ENCODE peak calls at places on chromosomes 3 and 15, in seven cellular contexts. L is dorsolateral prefrontal cortex; C is CD8-positive, alpha-beta T cell; K is heart left ventricle; D is hepatocyte; U is astrocyte; W is fibroblast of lung. B is an unnamed sample.
A peak's percentile ranks its signal among the peaks of the same experiment; 100 is the strongest.

GRCh38 chr15:25543156-25543555 is 104.3 kb upstream of the UBE3A start:
- DNase-seq in K (peak; percentile 54), C (no peak), L (peak; percentile 59), U (peak; percentile 51), W (peak; percentile 64), D (peak; percentile 44), B (no peak)

GRCh38 chr15:23073890-23074631 is 34.7 kb upstream of the TUBGCP5 start:
- DNase-seq in D (no peak), C (no peak), U (no peak), K (no peak), L (no peak), W (no peak), B (no peak)

GRCh38 chr15:41411441-41411840 is 5.5 kb upstream of the RTF1 start:
- DNase-seq in K (no peak), W (no peak), C (no peak), U (no peak), L (no peak), D (no peak), B (no peak)

GRCh38 chr3:158167737-158168469 is 58.0 kb downstream of the RSRC1 start:
- DNase-seq in D (peak; percentile 5), W (peak; percentile 98), L (no peak), C (no peak), K (no peak), U (peak; percentile 98), B (no peak)

GRCh38 chr15:82831894-82832600 is 22.6 kb downstream of the WHAMM start:
- DNase-seq in D (no peak), W (no peak), C (no peak), U (no peak), K (no peak), L (no peak), B (no peak)

GRCh38 chr3:53219897-53220483 is 35.8 kb downstream of the TKT start:
- DNase-seq in W (peak; percentile 60), L (peak; percentile 81), C (peak; percentile 85), U (peak; percentile 39), D (peak; percentile 91), K (peak; percentile 81), B (peak; percentile 69)

GRCh38 chr3:55654123-55654787 is 167.1 kb upstream of the WNT5A start:
- DNase-seq in L (no peak), U (no peak), D (no peak), C (no peak), W (no peak), K (no peak), B (no peak)

GRCh38 chr15:80934761-80935221 is 54.8 kb downstream of the MESD start:
- DNase-seq in U (peak; percentile 80), D (peak; percentile 47), C (no peak), W (peak; percentile 85), L (no peak), K (no peak), B (no peak)

GRCh38 chr3:126154391-126155279 is 25.8 kb downstream of the ALDH1L1 start:
- DNase-seq in C (peak; percentile 39), K (no peak), L (no peak), W (no peak), D (peak; percentile 3), U (no peak), B (no peak)

GRCh38 chr3:53803124-53803815 is 42.9 kb downstream of the CHDH start:
- DNase-seq in U (no peak), C (no peak), L (no peak), D (no peak), W (no peak), K (no peak), B (no peak)

GRCh38 chr3:42503957-42504333 is 1.5 kb downstream of the VIPR1 start:
- DNase-seq in D (no peak), U (no peak), C (peak; percentile 44), L (peak; percentile 9), W (no peak), K (peak; percentile 8), B (no peak)

GRCh38 chr3:9147215-9147895 is 102.1 kb downstream of the SRGAP3 start:
- DNase-seq in W (peak; percentile 23), D (no peak), U (peak; percentile 8), K (no peak), C (no peak), L (no peak), B (no peak)

GRCh38 chr3:128278761-128279593 is 125.7 kb downstream of the EEFSEC start:
- DNase-seq in K (peak; percentile 72), L (peak; percentile 48), W (peak; percentile 89), C (peak; percentile 41), D (peak; percentile 80), U (peak; percentile 83), B (no peak)

GRCh38 chr15:51025454-51025846 is 69.3 kb downstream of the TNFAIP8L3 start:
- DNase-seq in K (no peak), W (no peak), L (no peak), C (no peak), D (no peak), U (no peak), B (no peak)

GRCh38 chr3:99638244-99638948 is at the start of gene COL8A1:
- DNase-seq in W (peak; percentile 92), C (no peak), L (no peak), U (peak; percentile 84), D (no peak), K (peak; percentile 61), B (no peak)

GRCh38 chr3:50657816-50658215 is 16.9 kb upstream of the DOCK3 start:
- DNase-seq in U (no peak), W (no peak), D (no peak), C (no peak), L (no peak), K (no peak), B (no peak)

GRCh38 chr3:61032991-61033390 is 218.3 kb downstream of the FHIT start:
- DNase-seq in D (no peak), K (no peak), W (no peak), C (no peak), U (no peak), L (no peak), B (no peak)
- TF ChIP-seq CTCF in D (no peak), K (no peak), W (no peak), C (no peak), U (no peak), L (no peak), B (no peak)

GRCh38 chr3:150830745-150831144 is 67.8 kb upstream of the SIAH2 start:
- DNase-seq in U (no peak), L (no peak), C (no peak), W (no peak), D (no peak), K (no peak), B (no peak)
- H3K27ac ChIP-seq in U (no peak overlapping the region), L (no peak overlapping the region), C (no peak overlapping the region), W (no peak overlapping the region), D (no peak overlapping the region), K (no peak overlapping the region), B (no peak overlapping the region)

GRCh38 chr3:133673746-133674145 is 12.0 kb upstream of the TOPBP1 start:
- DNase-seq in K (no peak), C (no peak), W (no peak), D (no peak), U (no peak), L (no peak), B (no peak)

GRCh38 chr3:133669949-133670524 is 8.3 kb upstream of the TOPBP1 start:
- DNase-seq in C (no peak), D (no peak), L (no peak), W (no peak), U (no peak), K (no peak), B (no peak)

GRCh38 chr3:133670525-133670995 is 8.8 kb upstream of the TOPBP1 start:
- DNase-seq in D (no peak), U (no peak), K (no peak), C (no peak), W (no peak), L (no peak), B (no peak)

GRCh38 chr3:133674290-133674912 is 12.7 kb upstream of the TOPBP1 start:
- DNase-seq in W (peak; percentile 3), U (no peak), C (no peak), K (no peak), L (no peak), D (no peak), B (no peak)

GRCh38 chr3:133672461-133672860 is 10.7 kb upstream of the TOPBP1 start:
- DNase-seq in W (no peak), C (no peak), L (no peak), D (no peak), K (no peak), U (no peak), B (no peak)
- H3K27me3 ChIP-seq in W (peaks cover 29% of the 10 kb centered on the region), C (peaks cover 10% of the 10 kb centered on the region), L (peaks cover 4% of the 10 kb centered on the region), D (peaks cover 30% of the 10 kb centered on the region), K (no peaks in the 10 kb centered on the region), U (peaks cover 41% of the 10 kb centered on the region), B (peaks cover 48% of the 10 kb centered on the region)

GRCh38 chr3:72942427-72942826 is 54.2 kb upstream of the PPP4R2 start:
- DNase-seq in K (no peak), D (no peak), L (no peak), W (no peak), C (no peak), U (no peak), B (no peak)

DNA sequence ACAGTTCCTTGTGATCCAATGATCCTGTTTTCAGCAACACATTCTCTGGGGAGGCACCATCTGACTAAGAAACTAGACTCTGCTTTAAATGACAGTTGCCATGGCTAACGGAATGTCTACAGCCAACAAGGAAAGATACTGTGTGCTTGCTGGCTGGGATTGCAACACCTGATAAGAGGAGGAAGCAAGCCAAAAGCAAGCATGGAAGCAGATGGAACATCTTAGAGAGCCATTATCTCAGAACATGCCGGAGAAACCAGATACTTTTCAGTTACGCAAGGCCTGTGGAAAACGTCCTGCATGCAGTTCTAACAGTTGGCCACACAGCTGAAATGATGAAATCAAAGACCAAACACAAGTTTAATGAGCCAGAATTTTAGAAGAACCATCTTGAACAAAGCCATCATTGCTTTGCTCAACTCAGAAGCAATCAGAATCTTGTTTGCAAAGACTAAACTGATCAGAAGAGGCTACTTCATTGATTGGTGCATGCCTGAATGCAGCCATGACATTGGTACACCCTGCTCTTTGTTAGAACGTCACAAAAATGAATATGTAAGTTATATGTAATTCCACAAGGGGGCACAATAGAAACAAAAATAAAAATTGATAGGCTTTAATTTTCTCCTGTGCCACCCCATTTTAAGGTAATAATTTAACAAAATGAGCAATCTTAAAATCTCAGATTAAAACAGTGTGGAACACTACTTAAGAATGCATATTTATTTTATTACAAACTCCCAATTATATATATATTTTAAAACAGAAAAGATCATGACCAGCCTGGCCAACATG is 50.8 kb downstream of the GXYLT2 start:
- DNase-seq in L (no peak), K (peak; percentile 60), D (peak; percentile 86), W (peak; percentile 98), C (no peak), U (peak; percentile 98), B (peak; percentile 26)
- TF ChIP-seq CTCF in L (peak; percentile 72), K (peak; percentile 67), D (peak; percentile 69), W (peak; percentile 70), C (peak; percentile 64), U (peak; percentile 59), B (peak; percentile 77)

DNA sequence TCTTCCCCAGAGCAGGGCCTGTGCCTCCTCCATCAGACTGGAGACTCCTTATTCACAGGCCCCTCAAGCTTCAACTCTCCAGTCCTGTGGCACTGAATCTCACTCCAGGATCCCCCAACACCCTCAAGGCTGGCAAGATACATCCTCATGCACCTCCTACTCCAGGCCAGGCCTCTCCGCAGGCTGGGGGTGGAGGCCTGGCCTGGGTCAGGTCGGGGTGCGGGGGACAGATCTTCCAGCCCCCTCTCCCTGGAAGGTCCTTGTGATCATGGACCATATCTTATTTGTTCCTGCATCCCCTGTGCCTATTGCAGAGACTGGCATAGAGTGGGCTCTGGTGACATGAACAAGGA is 147.3 kb downstream of the SMAD6 start:
- DNase-seq in C (no peak), D (no peak), L (no peak), U (no peak), W (no peak), K (peak; percentile 14), B (no peak)
- H3K27ac ChIP-seq in C (no peak overlapping the region), D (peak overlapping the region; percentile 90), L (no peak overlapping the region), U (no peak overlapping the region), W (no peak overlapping the region), K (peak overlapping the region; percentile 68), B (no peak overlapping the region)

GRCh38 chr3:111862415-111862814 is 3.4 kb downstream of the PHLDB2 start:
- DNase-seq in C (no peak), K (no peak), L (no peak), D (no peak), W (no peak), U (no peak), B (no peak)
- H3K27me3 ChIP-seq in C (no peaks in the 10 kb centered on the region), K (no peaks in the 10 kb centered on the region), L (peaks cover 17% of the 10 kb centered on the region), D (no peaks in the 10 kb centered on the region), W (no peaks in the 10 kb centered on the region), U (no peaks in the 10 kb centered on the region), B (no peaks in the 10 kb centered on the region)